ENCODE peak calls at places on chromosomes 13 and 19, in five cellular contexts. One of them, this sample, is unnamed.

GRCh38 chr19:32798201-32798600 is 71.4 kb downstream of the SLC7A9 start:
- DNase-seq in A549: no peak
- DNase-seq in AG10803: no peak
- DNase-seq in PC-9: no peak
- DNase-seq in Panc1: no peak
- DNase-seq in this sample: no peak

GRCh38 chr19:49497047-49497789 is 984 bp downstream of the RPS11 start:
- DNase-seq in A549: peak
- DNase-seq in AG10803: peak
- DNase-seq in PC-9: peak
- DNase-seq in Panc1: no peak
- DNase-seq in this sample: peak

GRCh38 chr13:46160474-46161066 is 21.4 kb downstream of the LCP1 start:
- DNase-seq in A549: peak
- DNase-seq in AG10803: peak
- DNase-seq in PC-9: no peak
- DNase-seq in Panc1: peak
- DNase-seq in this sample: peak

GRCh38 chr19:3397266-3398022 is 31.1 kb downstream of the NFIC start:
- DNase-seq in A549: peak
- DNase-seq in AG10803: no peak
- DNase-seq in PC-9: no peak
- DNase-seq in Panc1: no peak
- DNase-seq in this sample: no peak

GRCh38 chr13:43652751-43653150 is 134.0 kb downstream of the ENOX1 start:
- DNase-seq in A549: no peak
- DNase-seq in AG10803: no peak
- DNase-seq in PC-9: no peak
- DNase-seq in Panc1: no peak
- DNase-seq in this sample: no peak

GRCh38 chr19:29529646-29530548 is 4.1 kb downstream of the VSTM2B start:
- DNase-seq in A549: no peak
- DNase-seq in AG10803: no peak
- DNase-seq in PC-9: no peak
- DNase-seq in Panc1: no peak
- DNase-seq in this sample: no peak

GRCh38 chr13:83221256-83221655 is 661.0 kb downstream of the SLITRK1 start:
- DNase-seq in A549: no peak
- DNase-seq in AG10803: no peak
- DNase-seq in PC-9: no peak
- DNase-seq in Panc1: no peak
- DNase-seq in this sample: no peak

GRCh38 chr13:23598371-23598770 is 28.2 kb downstream of the TNFRSF19 start:
- DNase-seq in A549: no peak
- DNase-seq in AG10803: peak
- DNase-seq in PC-9: no peak
- DNase-seq in Panc1: no peak
- DNase-seq in this sample: no peak

GRCh38 chr19:7366701-7367420 is 18.1 kb downstream of the ARHGEF18 start:
- DNase-seq in A549: peak
- DNase-seq in AG10803: peak
- DNase-seq in PC-9: peak
- DNase-seq in Panc1: peak
- DNase-seq in this sample: no peak

GRCh38 chr19:6113616-6114188 is 3.4 kb upstream of the RFX2 start:
- DNase-seq in A549: no peak
- DNase-seq in AG10803: no peak
- DNase-seq in PC-9: no peak
- DNase-seq in Panc1: no peak
- DNase-seq in this sample: no peak

GRCh38 chr19:47330466-47330869 is 1.5 kb upstream of the C5AR2 start:
- DNase-seq in A549: no peak
- DNase-seq in AG10803: no peak
- DNase-seq in PC-9: no peak
- DNase-seq in Panc1: no peak
- DNase-seq in this sample: peak

GRCh38 chr19:40609561-40610395 is 8.6 kb downstream of the LTBP4 start:
- DNase-seq in A549: peak
- DNase-seq in AG10803: peak
- DNase-seq in PC-9: peak
- DNase-seq in Panc1: no peak
- DNase-seq in this sample: peak

GRCh38 chr19:3275068-3275582 is 50.7 kb downstream of the CELF5 start:
- DNase-seq in A549: peak
- DNase-seq in AG10803: no peak
- DNase-seq in PC-9: no peak
- DNase-seq in Panc1: no peak
- DNase-seq in this sample: peak

GRCh38 chr19:18635831-18636182 is 1.0 kb upstream of the KLHL26 start:
- DNase-seq in A549: no peak
- DNase-seq in AG10803: no peak
- DNase-seq in PC-9: no peak
- DNase-seq in Panc1: no peak
- DNase-seq in this sample: no peak

GRCh38 chr13:53142301-53142700 is 113.7 kb downstream of the OLFM4 start:
- DNase-seq in A549: no peak
- DNase-seq in AG10803: peak
- DNase-seq in PC-9: no peak
- DNase-seq in Panc1: no peak
- DNase-seq in this sample: no peak

GRCh38 chr13:109880371-109881346 is 94.3 kb upstream of the IRS2 start:
- DNase-seq in A549: no peak
- DNase-seq in AG10803: no peak
- DNase-seq in PC-9: no peak
- DNase-seq in Panc1: no peak
- DNase-seq in this sample: no peak

GRCh38 chr19:39031368-39032163 is 783 bp downstream of the FBXO27 start:
- DNase-seq in A549: peak
- DNase-seq in AG10803: peak
- DNase-seq in PC-9: peak
- DNase-seq in Panc1: peak
- DNase-seq in this sample: peak

GRCh38 chr19:38989066-38989605 is 13.6 kb upstream of the FBXO17 start:
- DNase-seq in A549: no peak
- DNase-seq in AG10803: peak
- DNase-seq in PC-9: peak
- DNase-seq in Panc1: no peak
- DNase-seq in this sample: peak

GRCh38 chr19:2575734-2576481 is 100.0 kb downstream of the GADD45B start:
- DNase-seq in A549: no peak
- DNase-seq in AG10803: peak
- DNase-seq in PC-9: no peak
- DNase-seq in Panc1: no peak
- DNase-seq in this sample: peak

GRCh38 chr13:110270507-110270906 is 36.5 kb downstream of the COL4A1 start:
- DNase-seq in A549: no peak
- DNase-seq in AG10803: no peak
- DNase-seq in PC-9: no peak
- DNase-seq in Panc1: no peak
- DNase-seq in this sample: no peak

GRCh38 chr13:32284927-32285632 is 30.1 kb downstream of the ZAR1L start:
- DNase-seq in A549: no peak
- DNase-seq in AG10803: peak
- DNase-seq in PC-9: no peak
- DNase-seq in Panc1: no peak
- DNase-seq in this sample: peak

GRCh38 chr19:31727536-31727935 is 378.3 kb upstream of the TSHZ3 start:
- DNase-seq in A549: no peak
- DNase-seq in AG10803: no peak
- DNase-seq in PC-9: no peak
- DNase-seq in Panc1: no peak
- DNase-seq in this sample: no peak

GRCh38 chr13:48437381-48437780 is 24.5 kb upstream of the LPAR6 start:
- DNase-seq in A549: no peak
- DNase-seq in AG10803: peak
- DNase-seq in PC-9: no peak
- DNase-seq in Panc1: no peak
- DNase-seq in this sample: peak

GRCh38 chr13:101576452-101576851 is 124.0 kb downstream of the ITGBL1 start:
- DNase-seq in A549: no peak
- DNase-seq in AG10803: peak
- DNase-seq in PC-9: peak
- DNase-seq in Panc1: no peak
- DNase-seq in this sample: peak

GRCh38 chr19:49936549-49936948 is 7.2 kb upstream of the NUP62 start:
- DNase-seq in A549: no peak
- DNase-seq in AG10803: no peak
- DNase-seq in PC-9: no peak
- DNase-seq in Panc1: no peak
- DNase-seq in this sample: no peak

GRCh38 chr13:51453308-51453958 is 597 bp upstream of the INTS6 start:
- DNase-seq in A549: peak
- DNase-seq in AG10803: no peak
- DNase-seq in PC-9: no peak
- DNase-seq in Panc1: no peak
- DNase-seq in this sample: no peak

GRCh38 chr13:35283856-35284255 is 192.6 kb downstream of the MAB21L1 start:
- DNase-seq in A549: no peak
- DNase-seq in AG10803: peak
- DNase-seq in PC-9: peak
- DNase-seq in Panc1: no peak
- DNase-seq in this sample: no peak

GRCh38 chr19:13022111-13022858 is 27.0 kb downstream of the NFIX start:
- DNase-seq in A549: no peak
- DNase-seq in AG10803: peak
- DNase-seq in PC-9: no peak
- DNase-seq in Panc1: no peak
- DNase-seq in this sample: peak

GRCh38 chr13:60617863-60618733 is 221.1 kb downstream of the TDRD3 start:
- DNase-seq in A549: no peak
- DNase-seq in AG10803: peak
- DNase-seq in PC-9: no peak
- DNase-seq in Panc1: no peak
- DNase-seq in this sample: peak

GRCh38 chr13:24033527-24034302 is 126.8 kb upstream of the SPATA13 start:
- DNase-seq in A549: no peak
- DNase-seq in AG10803: peak
- DNase-seq in PC-9: no peak
- DNase-seq in Panc1: no peak
- DNase-seq in this sample: peak

GRCh38 chr19:306151-306900 is 15.1 kb upstream of the PLPP2 start:
- DNase-seq in A549: no peak
- DNase-seq in AG10803: no peak
- DNase-seq in PC-9: no peak
- DNase-seq in Panc1: no peak
- DNase-seq in this sample: no peak

GRCh38 chr13:52782486-52783448 is 43.1 kb upstream of the CNMD start:
- DNase-seq in A549: no peak
- DNase-seq in AG10803: no peak
- DNase-seq in PC-9: no peak
- DNase-seq in Panc1: no peak
- DNase-seq in this sample: no peak

DNA sequence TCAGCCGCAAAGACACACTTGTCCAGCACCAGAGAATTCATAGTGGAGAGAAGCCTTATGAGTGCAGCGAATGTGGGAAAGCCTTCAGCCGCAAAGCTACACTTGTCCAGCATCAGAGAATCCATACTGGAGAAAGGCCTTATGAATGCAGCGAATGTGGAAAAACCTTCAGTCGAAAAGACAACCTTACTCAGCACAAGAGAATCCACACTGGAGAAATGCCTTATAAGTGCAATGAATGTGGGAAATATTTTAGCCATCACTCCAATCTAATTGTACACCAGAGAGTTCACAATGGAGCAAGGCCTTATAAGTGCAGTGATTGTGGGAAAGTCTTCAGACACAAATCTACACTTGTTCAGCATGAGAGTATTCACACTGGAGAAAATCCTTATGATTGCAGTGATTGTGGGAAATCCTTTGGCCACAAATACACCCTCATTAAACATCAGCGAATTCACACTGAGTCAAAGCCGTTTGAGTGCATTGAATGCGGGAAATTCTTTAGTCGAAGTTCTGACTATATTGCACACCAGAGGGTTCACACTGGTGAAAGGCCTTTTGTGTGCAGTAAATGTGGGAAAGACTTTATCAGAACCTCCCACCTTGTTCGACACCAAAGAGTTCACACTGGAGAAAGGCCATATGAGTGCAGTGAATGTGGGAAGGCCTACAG is 6.8 kb downstream of the ZNF134 start:
- DNase-seq in A549: no peak
- DNase-seq in AG10803: no peak
- DNase-seq in PC-9: no peak
- DNase-seq in Panc1: no peak
- DNase-seq in this sample: peak
- H3K4me3 ChIP-seq in A549: no peak
- H3K4me3 ChIP-seq in AG10803: no peak
- H3K4me3 ChIP-seq in PC-9: peak
- H3K4me3 ChIP-seq in Panc1: no peak
- H3K4me3 ChIP-seq in this sample: no peak

GRCh38 chr13:113123226-113124150 is 889 bp downstream of the F10 start:
- DNase-seq in A549: no peak
- DNase-seq in AG10803: no peak
- DNase-seq in PC-9: no peak
- DNase-seq in Panc1: no peak
- DNase-seq in this sample: no peak
- TF ChIP-seq CTCF in A549: peak
- TF ChIP-seq CTCF in AG10803: peak
- TF ChIP-seq CTCF in PC-9: peak
- TF ChIP-seq CTCF in Panc1: no peak
- TF ChIP-seq CTCF in this sample: peak

GRCh38 chr19:4830332-4830731 is 1.2 kb downstream of the TICAM1 start:
- DNase-seq in A549: no peak
- DNase-seq in AG10803: no peak
- DNase-seq in PC-9: no peak
- DNase-seq in Panc1: no peak
- DNase-seq in this sample: no peak
- H3K4me3 ChIP-seq in A549: peak
- H3K4me3 ChIP-seq in AG10803: peak
- H3K4me3 ChIP-seq in PC-9: peak
- H3K4me3 ChIP-seq in Panc1: peak
- H3K4me3 ChIP-seq in this sample: peak

DNA sequence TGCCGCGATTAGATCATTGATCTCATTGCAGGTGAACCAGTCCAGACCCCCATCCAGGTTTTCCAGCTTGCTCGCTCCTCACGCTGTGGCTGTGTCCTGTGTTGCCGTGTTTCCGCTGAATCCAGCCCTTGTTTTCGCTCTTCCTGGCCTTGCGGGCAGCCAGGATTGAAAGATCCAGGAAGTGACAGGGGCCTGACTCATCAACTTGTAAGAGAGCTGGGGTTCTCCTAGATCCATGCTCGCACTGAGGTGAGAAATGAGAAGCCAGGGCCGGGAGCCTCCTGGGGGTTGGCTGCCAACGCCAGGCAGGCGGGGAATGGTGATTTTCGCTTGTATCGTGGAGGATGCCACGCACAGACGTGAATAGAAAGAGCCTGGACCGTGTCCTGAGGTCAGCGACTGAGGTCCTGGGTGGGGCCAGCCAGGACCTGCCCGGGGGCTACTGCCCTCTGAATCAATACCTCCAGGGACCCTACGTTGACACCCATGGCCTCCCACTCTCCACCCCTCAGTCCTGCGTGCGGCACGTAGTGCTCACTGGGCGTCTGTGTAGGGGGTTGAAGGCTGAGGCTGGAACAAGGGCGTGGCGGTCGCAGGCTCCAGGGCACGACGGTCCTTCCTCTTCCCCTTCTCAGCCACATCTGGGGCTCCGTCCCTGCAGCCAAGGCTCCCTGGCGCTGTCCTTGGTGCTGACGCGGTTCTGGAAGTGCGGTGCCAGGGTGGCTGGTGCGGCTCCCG is 7.3 kb upstream of the PTPRH start:
- DNase-seq in A549: peak
- DNase-seq in AG10803: peak
- DNase-seq in PC-9: peak
- DNase-seq in Panc1: peak
- DNase-seq in this sample: peak
- TF ChIP-seq CTCF in A549: no peak
- TF ChIP-seq CTCF in AG10803: no peak
- TF ChIP-seq CTCF in PC-9: no peak
- TF ChIP-seq CTCF in Panc1: no peak
- TF ChIP-seq CTCF in this sample: no peak